ENCODE peak calls at places on chromosomes 3 and 15, in ten cellular contexts. D, T, A, W, I, Z, O, M, Y and K are unnamed samples.

GRCh38 chr15:87032291-87032690 is 952.6 kb downstream of the AGBL1 start:
- DNase-seq in D (no peak), T (no peak), A (no peak), W (no peak), I (no peak), Z (no peak), O (no peak), M (peak; percentile 96), Y (no peak), K (no peak)

GRCh38 chr3:29635888-29636287 is 355.0 kb downstream of the RBMS3 start:
- DNase-seq in D (no peak), T (no peak), A (no peak), W (no peak), I (no peak), Z (no peak), O (no peak), M (no peak), Y (no peak), K (no peak)

GRCh38 chr3:36295206-36295760 is 85.0 kb upstream of the STAC start:
- DNase-seq in D (no peak), T (no peak), A (no peak), W (no peak), I (no peak), Z (no peak), O (no peak), M (no peak), Y (no peak), K (peak; percentile 14)

GRCh38 chr3:146585156-146585555 is 20.0 kb downstream of the PLSCR5 start:
- DNase-seq in D (no peak), T (no peak), A (no peak), W (no peak), I (no peak), Z (no peak), O (no peak), M (no peak), Y (no peak), K (no peak)

GRCh38 chr3:94561094-94561493 is 498.2 kb downstream of the NSUN3 start:
- DNase-seq in D (no peak), T (no peak), A (no peak), W (no peak), I (no peak), Z (no peak), O (no peak), M (no peak), Y (no peak), K (no peak)

GRCh38 chr15:83652606-83653204 is 1.2 kb upstream of the ADAMTSL3 start:
- DNase-seq in D (no peak), T (no peak), A (no peak), W (no peak), I (no peak), Z (no peak), O (no peak), M (no peak), Y (no peak), K (no peak)

GRCh38 chr3:100384735-100385134 is 16.2 kb downstream of the TOMM70 start:
- DNase-seq in D (no peak), T (no peak), A (no peak), W (no peak), I (no peak), Z (no peak), O (no peak), M (no peak), Y (no peak), K (no peak)

GRCh38 chr3:152574461-152575079 is 260.4 kb upstream of the P2RY1 start:
- DNase-seq in D (peak; percentile 47), T (peak; percentile 42), A (peak; percentile 78), W (peak; percentile 36), I (peak; percentile 29), Z (no peak), O (peak; percentile 84), M (peak; percentile 68), Y (no peak), K (peak; percentile 63)

GRCh38 chr3:12436514-12437222 is 47.6 kb upstream of the TSEN2 start:
- DNase-seq in D (no peak), T (no peak), A (no peak), W (no peak), I (no peak), Z (no peak), O (peak; percentile 79), M (no peak), Y (no peak), K (peak; percentile 55)

GRCh38 chr15:64222573-64223361 is 59.9 kb upstream of the PPIB start:
- DNase-seq in D (no peak), T (no peak), A (no peak), W (no peak), I (no peak), Z (no peak), O (peak; percentile 29), M (no peak), Y (no peak), K (no peak)

GRCh38 chr3:193932576-193932975 is 203.4 kb upstream of the HES1 start:
- DNase-seq in D (no peak), T (no peak), A (no peak), W (no peak), I (no peak), Z (no peak), O (no peak), M (no peak), Y (no peak), K (no peak)

GRCh38 chr3:193929373-193929772 is 206.6 kb upstream of the HES1 start:
- DNase-seq in D (no peak), T (no peak), A (no peak), W (no peak), I (no peak), Z (no peak), O (no peak), M (no peak), Y (no peak), K (no peak)

GRCh38 chr3:193930247-193930646 is 205.7 kb upstream of the HES1 start:
- DNase-seq in D (no peak), T (no peak), A (no peak), W (no peak), I (no peak), Z (no peak), O (no peak), M (no peak), Y (no peak), K (no peak)

GRCh38 chr3:193928354-193929209 is 207.4 kb upstream of the HES1 start:
- DNase-seq in D (no peak), T (no peak), A (no peak), W (peak; percentile 3), I (no peak), Z (no peak), O (peak; percentile 51), M (peak; percentile 9), Y (no peak), K (no peak)

DNA sequence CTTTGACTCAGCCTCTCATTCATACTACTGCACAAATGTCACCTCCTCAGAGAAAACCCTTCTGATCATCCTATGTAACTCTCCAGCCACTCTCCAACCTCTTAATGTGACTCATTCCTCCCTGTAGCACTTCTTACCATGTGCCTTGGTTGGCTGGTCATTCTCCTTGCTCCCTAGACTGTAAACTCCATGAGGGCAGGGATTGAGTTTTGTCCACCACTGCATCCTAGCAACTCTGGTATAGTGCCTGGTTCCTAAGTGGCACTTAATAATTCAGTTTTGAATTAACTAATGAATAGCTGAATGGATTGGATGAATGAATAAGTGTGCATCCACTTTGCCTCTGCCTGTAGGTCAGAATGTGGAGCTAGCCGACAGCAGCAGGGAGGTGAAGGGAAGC is 202.5 kb upstream of the HES1 start:
- DNase-seq in D (no peak), T (no peak), A (no peak), W (no peak), I (no peak), Z (no peak), O (no peak), M (no peak), Y (no peak), K (no peak)
- H3K4me1 ChIP-seq in D (no peaks in the 10 kb centered on the region), T (no peaks in the 10 kb centered on the region), A (no peaks in the 10 kb centered on the region), W (peaks cover 10% of the 10 kb centered on the region), I (no peaks in the 10 kb centered on the region), Z (no peaks in the 10 kb centered on the region), O (no peaks in the 10 kb centered on the region), M (no peaks in the 10 kb centered on the region), Y (peaks cover 3% of the 10 kb centered on the region), K (no peaks in the 10 kb centered on the region)

GRCh38 chr3:82475306-82475705 is 713.9 kb upstream of the GBE1 start:
- DNase-seq in D (no peak), T (no peak), A (no peak), W (no peak), I (no peak), Z (no peak), O (no peak), M (no peak), Y (no peak), K (no peak)
- H3K4me1 ChIP-seq in D (no peaks in the 10 kb centered on the region), T (no peaks in the 10 kb centered on the region), A (no peaks in the 10 kb centered on the region), W (no peaks in the 10 kb centered on the region), I (no peaks in the 10 kb centered on the region), Z (no peaks in the 10 kb centered on the region), O (no peaks in the 10 kb centered on the region), M (no peaks in the 10 kb centered on the region), Y (no peaks in the 10 kb centered on the region), K (no peaks in the 10 kb centered on the region)

DNA sequence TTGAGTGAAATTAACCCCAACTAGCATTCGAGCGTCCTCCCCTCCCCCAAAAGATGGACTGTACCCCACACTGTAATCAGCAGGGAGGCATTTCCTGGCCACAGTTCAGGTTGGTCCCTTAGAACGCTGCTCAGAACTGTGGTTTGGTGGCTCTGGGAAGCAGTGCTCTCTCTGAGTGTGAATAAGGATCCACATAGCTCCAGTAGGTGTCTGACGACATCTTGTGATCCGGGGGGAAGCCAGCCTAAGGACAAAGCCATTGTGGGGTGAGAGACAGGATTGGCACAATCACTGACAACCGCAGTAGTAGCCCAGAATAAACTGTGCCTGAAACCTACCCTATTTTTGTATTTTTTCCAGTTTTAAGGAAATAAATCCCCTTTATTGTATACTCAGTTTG is 125.3 kb downstream of the IGF1R start:
- DNase-seq in D (no peak), T (no peak), A (no peak), W (no peak), I (no peak), Z (no peak), O (no peak), M (peak; percentile 62), Y (no peak), K (no peak)
- H3K4me1 ChIP-seq in D (no peaks in the 10 kb centered on the region), T (peaks cover 4% of the 10 kb centered on the region), A (peaks cover 74% of the 10 kb centered on the region), W (peaks cover 66% of the 10 kb centered on the region), I (no peaks in the 10 kb centered on the region), Z (no peaks in the 10 kb centered on the region), O (peaks cover 43% of the 10 kb centered on the region), M (peaks cover 34% of the 10 kb centered on the region), Y (peaks cover 31% of the 10 kb centered on the region), K (peaks cover 8% of the 10 kb centered on the region)

GRCh38 chr15:34365073-34365825 is 1.7 kb downstream of the LPCAT4 start:
- DNase-seq in D (no peak), T (no peak), A (peak; percentile 83), W (no peak), I (no peak), Z (no peak), O (peak; percentile 35), M (peak; percentile 35), Y (no peak), K (no peak)

GRCh38 chr15:34370129-34370528 is 3.1 kb upstream of the LPCAT4 start:
- DNase-seq in D (no peak), T (no peak), A (no peak), W (no peak), I (no peak), Z (no peak), O (no peak), M (no peak), Y (no peak), K (no peak)

GRCh38 chr15:34365836-34366235 is 1.2 kb downstream of the LPCAT4 start:
- DNase-seq in D (no peak), T (no peak), A (no peak), W (no peak), I (no peak), Z (no peak), O (no peak), M (no peak), Y (no peak), K (no peak)

GRCh38 chr15:34366271-34367043 is 539 bp downstream of the LPCAT4 start:
- DNase-seq in D (peak; percentile 91), T (peak; percentile 89), A (peak; percentile 85), W (peak; percentile 85), I (peak; percentile 88), Z (peak; percentile 76), O (peak; percentile 67), M (peak; percentile 97), Y (peak; percentile 78), K (peak; percentile 59)

GRCh38 chr15:34367128-34368081 is at the start of gene LPCAT4:
- DNase-seq in D (peak; percentile 93), T (peak; percentile 93), A (peak; percentile 93), W (peak; percentile 87), I (peak; percentile 94), Z (peak; percentile 92), O (peak; percentile 90), M (peak; percentile 91), Y (peak; percentile 90), K (peak; percentile 86)
- H3K4me1 ChIP-seq in D (peaks cover 8% of the 10 kb centered on the region), T (no peaks in the 10 kb centered on the region), A (peaks cover 20% of the 10 kb centered on the region), W (peaks cover 22% of the 10 kb centered on the region), I (peaks cover 29% of the 10 kb centered on the region), Z (no peaks in the 10 kb centered on the region), O (peaks cover 13% of the 10 kb centered on the region), M (peaks cover 7% of the 10 kb centered on the region), Y (peaks cover 22% of the 10 kb centered on the region), K (no peaks in the 10 kb centered on the region)